ENCODE peak calls at places on chromosome 3, in seven cellular contexts. G is H9, O is IMR-90, N is mesenchymal stem cell, S is neuronal stem cell, T is mesendoderm, X is H1. H is an unnamed sample.

GRCh38 chr3:119219069-119219468 is 21.6 kb downstream of the B4GALT4 start:
- DNase-seq in G (no peak), O (no peak), N (no peak), S (no peak), T (no peak), X (no peak), H (no peak)

GRCh38 chr3:176579741-176580185 is 617.5 kb downstream of the TBL1XR1 start:
- DNase-seq in G (no peak), O (peak; percentile 10), N (peak; percentile 11), S (no peak), T (no peak), X (no peak), H (peak; percentile 25)

GRCh38 chr3:95923496-95924210 is 890.7 kb upstream of the EPHA6 start:
- DNase-seq in G (no peak), O (peak; percentile 94), N (peak; percentile 100), S (no peak), T (peak; percentile 56), X (no peak), H (peak; percentile 34)

GRCh38 chr3:79491029-79491634 is 276.7 kb downstream of the ROBO1 start:
- DNase-seq in G (no peak), O (no peak), N (no peak), S (no peak), T (no peak), X (no peak), H (no peak)

GRCh38 chr3:121834079-121834730 is 655 bp downstream of the IQCB1 start:
- DNase-seq in G (no peak), O (peak; percentile 8), N (no peak), S (no peak), T (no peak), X (no peak), H (peak; percentile 24)

GRCh38 chr3:82595530-82595929 is 834.1 kb upstream of the GBE1 start:
- DNase-seq in G (no peak), O (no peak), N (no peak), S (no peak), T (no peak), X (no peak), H (no peak)

GRCh38 chr3:64360261-64360660 is 135.0 kb upstream of the PRICKLE2 start:
- DNase-seq in G (no peak), O (no peak), N (no peak), S (no peak), T (no peak), X (no peak), H (no peak)

GRCh38 chr3:65666426-65667091 is 372.2 kb downstream of the MAGI1 start:
- DNase-seq in G (no peak), O (peak; percentile 61), N (no peak), S (no peak), T (peak; percentile 29), X (no peak), H (no peak)

GRCh38 chr3:159796744-159797143 is 191.9 kb upstream of the IL12A start:
- DNase-seq in G (no peak), O (peak; percentile 90), N (peak; percentile 97), S (no peak), T (no peak), X (no peak), H (no peak)

GRCh38 chr3:128618398-128618726 is 32.3 kb downstream of the RPN1 start:
- DNase-seq in G (no peak), O (no peak), N (peak; percentile 19), S (no peak), T (no peak), X (no peak), H (no peak)

GRCh38 chr3:185995352-185995751 is 57.5 kb upstream of the TRA2B start:
- DNase-seq in G (no peak), O (peak; percentile 91), N (no peak), S (no peak), T (no peak), X (no peak), H (no peak)

GRCh38 chr3:117252208-117252607 is 542.6 kb downstream of the TUSC7 start:
- DNase-seq in G (no peak), O (peak; percentile 1), N (no peak), S (no peak), T (no peak), X (no peak), H (no peak)

DNA sequence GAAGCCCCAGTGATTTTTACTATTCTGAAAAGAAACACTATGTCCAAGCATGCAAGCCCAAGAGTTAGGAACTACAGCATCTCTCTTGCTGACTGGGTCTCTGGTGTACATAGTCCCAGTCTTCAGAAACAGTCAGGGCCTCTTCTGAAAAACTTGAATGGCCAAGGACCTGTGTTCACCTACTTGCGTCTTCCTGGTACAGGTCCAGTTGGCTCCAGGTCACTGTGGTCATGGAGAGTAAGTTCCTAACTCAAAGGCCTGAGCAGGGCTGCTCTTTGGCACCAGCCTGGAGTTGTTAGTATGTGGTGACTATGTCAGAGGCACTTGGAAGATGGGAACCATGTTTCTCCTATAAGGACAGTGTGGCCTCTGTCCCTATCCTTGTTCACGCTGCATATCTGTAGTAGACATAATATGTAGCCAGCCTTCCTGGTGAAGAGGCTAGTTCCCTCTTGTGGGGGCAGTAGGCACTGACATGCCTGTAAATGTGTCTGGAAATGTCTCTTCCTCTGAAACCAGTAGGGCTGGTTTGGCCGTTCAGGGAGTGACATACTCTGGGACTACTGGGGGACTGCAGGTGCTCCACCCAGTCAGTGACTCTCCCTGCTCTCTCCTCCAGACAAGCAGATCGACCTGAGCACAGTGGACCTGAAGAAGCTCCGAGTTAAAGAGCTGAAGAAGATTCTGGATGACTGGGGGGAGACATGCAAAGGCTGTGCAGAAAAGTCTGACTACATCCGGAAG is 2.6 kb upstream of the RBM15B start:
- DNase-seq in G (peak; percentile 56), O (peak; percentile 20), N (peak; percentile 52), S (no peak), T (peak; percentile 82), X (no peak), H (peak; percentile 82)
- H3K4me1 ChIP-seq in G (peaks cover 6% of the 10 kb centered on the region), O (peaks cover 24% of the 10 kb centered on the region), N (peaks cover 36% of the 10 kb centered on the region), S (peaks cover 15% of the 10 kb centered on the region), T (peaks cover 11% of the 10 kb centered on the region), X (peaks cover 32% of the 10 kb centered on the region), H (peaks cover 29% of the 10 kb centered on the region)

DNA sequence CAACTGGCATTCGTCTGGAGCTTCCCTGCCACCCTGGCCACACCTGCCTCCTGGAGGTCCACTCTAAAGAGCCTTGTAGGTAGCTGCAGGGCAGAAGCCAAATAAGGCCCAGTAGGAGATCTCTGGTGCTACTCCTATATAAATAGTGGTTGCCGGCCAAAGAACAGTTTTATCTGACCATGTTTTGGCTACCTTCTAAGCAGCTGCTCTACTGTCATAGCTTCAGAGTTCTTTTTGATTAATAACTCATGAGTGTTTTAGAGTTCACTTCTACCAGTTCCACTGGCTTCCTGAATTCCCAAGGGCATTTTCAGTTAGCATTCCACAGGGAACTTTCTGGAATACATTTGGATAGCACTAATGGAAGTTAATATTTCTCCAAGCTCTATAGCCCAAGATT is 154.6 kb downstream of the B3GALNT1 start:
- DNase-seq in G (no peak), O (no peak), N (no peak), S (no peak), T (no peak), X (no peak), H (no peak)
- H4K8ac ChIP-seq in G (no peak overlapping the region), O (no peak overlapping the region), N (no peak overlapping the region), S (no peak overlapping the region), T (no peak overlapping the region), X (no peak overlapping the region), H (no peak overlapping the region)

GRCh38 chr3:99858461-99858860 is 40.8 kb downstream of the CMSS1 start:
- DNase-seq in G (no peak), O (no peak), N (no peak), S (no peak), T (no peak), X (no peak), H (no peak)
- H3K4me1 ChIP-seq in G (peaks cover 7% of the 10 kb centered on the region), O (peaks cover 23% of the 10 kb centered on the region), N (peaks cover 8% of the 10 kb centered on the region), S (no peaks in the 10 kb centered on the region), T (no peaks in the 10 kb centered on the region), X (peaks cover 7% of the 10 kb centered on the region), H (peaks cover 8% of the 10 kb centered on the region)

GRCh38 chr3:99543796-99544195 is 94.6 kb upstream of the COL8A1 start:
- DNase-seq in G (no peak), O (no peak), N (no peak), S (no peak), T (no peak), X (no peak), H (no peak)
- H4K8ac ChIP-seq in G (no peak overlapping the region), O (no peak overlapping the region), N (no peak overlapping the region), S (no peak overlapping the region), T (no peak overlapping the region), X (no peak overlapping the region), H (no peak overlapping the region)

DNA sequence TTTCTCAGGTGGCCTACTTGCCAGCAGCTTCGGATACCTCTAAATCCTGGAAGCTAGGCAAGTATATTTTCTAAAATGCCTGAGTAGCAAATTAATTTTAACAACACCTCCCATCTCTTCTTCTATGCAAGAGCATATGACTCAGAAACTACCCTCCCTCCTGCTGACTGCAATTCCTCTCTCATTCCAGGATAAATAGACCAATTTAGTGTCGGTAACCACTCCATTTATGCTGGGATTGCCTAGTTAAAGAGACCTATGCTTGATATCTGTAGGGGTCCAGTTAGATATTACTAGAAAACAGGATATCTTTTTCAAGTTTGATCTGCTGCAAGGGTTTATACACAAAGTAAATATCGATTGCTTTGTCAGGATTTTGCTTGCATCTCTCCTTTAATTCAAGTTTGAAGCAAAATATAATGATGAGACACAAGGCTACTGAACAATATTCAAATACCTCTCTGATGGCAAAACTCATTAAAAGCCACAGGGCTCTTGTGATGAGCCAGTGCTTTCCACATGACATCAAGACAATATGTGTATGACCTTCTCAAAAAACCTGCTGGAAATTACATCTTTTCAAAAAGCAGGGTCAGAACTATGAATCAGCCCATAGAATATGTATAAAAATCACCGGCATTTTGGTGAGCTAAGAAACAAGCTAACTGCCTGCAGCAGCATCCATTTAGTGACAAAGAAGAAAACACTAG is 491.6 kb upstream of the NECTIN3 start:
- DNase-seq in G (no peak), O (peak; percentile 66), N (no peak), S (no peak), T (no peak), X (no peak), H (no peak)
- H3K4me1 ChIP-seq in G (peaks cover 2% of the 10 kb centered on the region), O (peaks cover 22% of the 10 kb centered on the region), N (peaks cover 1% of the 10 kb centered on the region), S (peaks cover 11% of the 10 kb centered on the region), T (peaks cover 4% of the 10 kb centered on the region), X (peaks cover 13% of the 10 kb centered on the region), H (no peaks in the 10 kb centered on the region)

GRCh38 chr3:107798381-107798780 is 275.6 kb downstream of the BBX start:
- DNase-seq in G (no peak), O (peak; percentile 43), N (no peak), S (no peak), T (no peak), X (no peak), H (no peak)
- H4K8ac ChIP-seq in G (no peak overlapping the region), O (no peak overlapping the region), N (no peak overlapping the region), S (no peak overlapping the region), T (no peak overlapping the region), X (no peak overlapping the region), H (no peak overlapping the region)

DNA sequence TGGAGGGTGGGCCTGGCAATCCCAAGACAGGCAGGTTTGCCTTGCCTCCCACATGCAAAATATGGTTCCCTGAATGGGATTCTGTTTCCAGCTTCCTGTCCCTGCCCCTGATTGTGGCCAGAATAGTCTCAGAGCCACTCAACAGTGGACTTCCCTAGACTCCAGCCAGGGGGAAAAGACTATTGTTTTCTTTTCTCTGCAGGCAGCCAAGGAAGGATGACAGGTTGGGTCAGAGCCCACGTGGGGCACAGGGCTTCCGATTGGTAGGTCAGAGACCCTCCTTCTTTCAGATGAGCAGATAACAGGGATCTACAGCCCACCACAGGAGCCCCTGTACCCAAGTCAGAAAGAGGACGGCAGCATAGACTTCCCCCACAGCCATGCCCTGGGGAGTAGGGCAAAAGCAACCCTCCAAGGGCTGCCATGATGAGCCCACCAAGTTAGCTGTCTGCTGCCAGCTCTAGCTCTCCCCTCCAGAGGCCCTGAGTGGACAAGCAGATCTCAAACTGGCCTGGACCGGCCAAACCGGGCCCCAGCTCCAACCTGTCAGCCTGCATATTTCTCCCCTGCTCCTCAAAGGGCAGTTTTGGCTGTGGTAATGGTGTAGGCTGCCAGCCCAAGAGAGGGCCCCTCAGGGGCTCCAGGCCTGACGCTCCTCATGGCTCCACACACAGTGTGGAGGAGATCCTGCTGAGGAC is 6.3 kb downstream of the TLR9 start:
- DNase-seq in G (peak; percentile 29), O (no peak), N (no peak), S (no peak), T (peak; percentile 50), X (no peak), H (peak; percentile 92)
- H3K4me1 ChIP-seq in G (no peaks in the 10 kb centered on the region), O (peaks cover 8% of the 10 kb centered on the region), N (peaks cover 9% of the 10 kb centered on the region), S (peaks cover 11% of the 10 kb centered on the region), T (no peaks in the 10 kb centered on the region), X (no peaks in the 10 kb centered on the region), H (peaks cover 22% of the 10 kb centered on the region)

H was measured in trophoblast cell.